ENCODE peak calls at places on chromosomes 1 and 21, in five cellular contexts. H, T, O, B and N are unnamed samples.

GRCh38 chr1:31681421-31681820 is 22.4 kb downstream of the COL16A1 start:
- DNase-seq in H (no peak), B (no peak), O (no peak), T (no peak), N (no peak)

GRCh38 chr1:220370041-220370700 is 97.9 kb upstream of the RAB3GAP2 start:
- DNase-seq in H (no peak), T (no peak), O (no peak), B (peak), N (no peak)

GRCh38 chr1:224873645-224874369 is 55.7 kb upstream of the DNAH14 start:
- DNase-seq in O (no peak), H (no peak), T (no peak), B (no peak), N (peak)

GRCh38 chr21:17435565-17436543 is 77.0 kb upstream of the CXADR start:
- DNase-seq in H (no peak), B (no peak), T (no peak), O (no peak), N (no peak)

GRCh38 chr1:180675586-180675985 is 43.8 kb downstream of the XPR1 start:
- DNase-seq in B (no peak), T (no peak), O (no peak), H (no peak), N (no peak)

GRCh38 chr1:62364726-62365125 is 45.5 kb upstream of the KANK4 start:
- DNase-seq in B (no peak), O (no peak), H (no peak), T (no peak), N (no peak)

GRCh38 chr1:95384570-95384969 is 150.6 kb downstream of the RWDD3 start:
- DNase-seq in T (no peak), B (no peak), O (no peak), H (peak), N (peak)

GRCh38 chr1:110541996-110542395 is 23.0 kb upstream of the KCNA10 start:
- DNase-seq in T (no peak), H (no peak), O (no peak), B (no peak), N (no peak)

GRCh38 chr1:7616953-7617352 is 154.1 kb upstream of the VAMP3 start:
- DNase-seq in O (no peak), T (no peak), B (no peak), H (no peak), N (no peak)

GRCh38 chr1:218711884-218712674 is 366.9 kb downstream of the TGFB2 start:
- DNase-seq in O (no peak), T (no peak), H (no peak), B (no peak), N (peak)